ENCODE peak calls at places on chromosomes 7 and 10, in five cellular contexts. N is T-cell; I is Calu3; Q is stimulated activated CD4-positive, alpha-beta T cell treated with anti-CD3 and anti-CD28 coated beads, Interleukin-4, amount 100 ng/mL, for 48 hours; G is body of pancreas. C is an unnamed sample.

GRCh38 chr7:43906327-43907010 is at the start of gene URGCP:
- DNase-seq in N (peak; percentile 45), I (peak; percentile 73), Q (peak; percentile 49), G (peak; percentile 56), C (peak; percentile 66)

GRCh38 chr10:58362026-58362799 is 23.0 kb upstream of the TFAM start:
- DNase-seq in N (no peak), I (no peak), Q (no peak), G (no peak), C (no peak)

GRCh38 chr7:30214651-30215137 is 69.7 kb upstream of the ZNRF2 start:
- DNase-seq in N (no peak), I (no peak), Q (no peak), G (no peak), C (no peak)

GRCh38 chr7:116579322-116579721 is 54.5 kb downstream of the CAV1 start:
- DNase-seq in N (no peak), I (no peak), Q (no peak), G (no peak), C (no peak)

GRCh38 chr10:6558272-6558671 is 21.8 kb downstream of the PRKCQ start:
- DNase-seq in N (no peak), I (no peak), Q (no peak), G (no peak), C (no peak)

GRCh38 chr10:80485410-80486135 is 31.5 kb downstream of the TSPAN14 start:
- DNase-seq in N (no peak), I (no peak), Q (no peak), G (no peak), C (no peak)

GRCh38 chr10:119412244-119412750 is 130.2 kb downstream of the RGS10 start:
- DNase-seq in N (no peak), I (peak; percentile 16), Q (no peak), G (peak; percentile 40), C (no peak)

GRCh38 chr10:12186324-12186723 is 9.4 kb downstream of the NUDT5 start:
- DNase-seq in N (no peak), I (no peak), Q (no peak), G (no peak), C (no peak)

GRCh38 chr10:116773306-116773705 is 30.9 kb upstream of the HSPA12A start:
- DNase-seq in N (no peak), I (no peak), Q (no peak), G (no peak), C (no peak)

GRCh38 chr7:100684534-100685042 is 9.5 kb downstream of the GIGYF1 start:
- DNase-seq in N (no peak), I (no peak), Q (no peak), G (no peak), C (no peak)

GRCh38 chr7:90222811-90223725 is 11.5 kb downstream of the STEAP2 start:
- DNase-seq in N (no peak), I (no peak), Q (no peak), G (no peak), C (no peak)

GRCh38 chr10:15346440-15347141 is 24.5 kb downstream of the FAM171A1 start:
- DNase-seq in N (no peak), I (no peak), Q (no peak), G (no peak), C (no peak)

GRCh38 chr7:147188485-147188884 is 1071.9 kb downstream of the CNTNAP2 start:
- DNase-seq in N (no peak), I (no peak), Q (no peak), G (no peak), C (no peak)